ENCODE peak calls at places on chromosomes 12 and 14, in four cellular contexts. One of them, this sample, is unnamed.

GRCh38 chr12:94872671-94873367 is 130.7 kb downstream of the NDUFA12 start:
- DNase-seq in DND-41: no peak
- DNase-seq in lower leg skin: no peak
- DNase-seq in GM10248: peak
- DNase-seq in this sample: peak

GRCh38 chr14:106879241-106879640 is 1352.9 kb downstream of the TMEM121 start:
- DNase-seq in DND-41: peak
- DNase-seq in lower leg skin: no peak
- DNase-seq in GM10248: peak
- DNase-seq in this sample: peak

GRCh38 chr14:59252772-59253500 is 64.5 kb downstream of the DAAM1 start:
- DNase-seq in lower leg skin: no peak
- DNase-seq in GM10248: no peak
- DNase-seq in DND-41: no peak
- DNase-seq in this sample: no peak

GRCh38 chr14:89214221-89214965 is 202.6 kb downstream of the FOXN3 start:
- DNase-seq in GM10248: no peak
- DNase-seq in lower leg skin: peak
- DNase-seq in DND-41: no peak
- DNase-seq in this sample: no peak

GRCh38 chr12:120500577-120500976 is 4.7 kb downstream of the DYNLL1 start:
- DNase-seq in lower leg skin: no peak
- DNase-seq in DND-41: no peak
- DNase-seq in GM10248: no peak
- DNase-seq in this sample: no peak

GRCh38 chr14:78245238-78245637 is 75.1 kb downstream of the NRXN3 start:
- DNase-seq in GM10248: no peak
- DNase-seq in lower leg skin: peak
- DNase-seq in DND-41: no peak
- DNase-seq in this sample: no peak

GRCh38 chr12:42372154-42372791 is 46.3 kb downstream of the PPHLN1 start:
- DNase-seq in GM10248: peak
- DNase-seq in lower leg skin: no peak
- DNase-seq in DND-41: peak
- DNase-seq in this sample: peak

GRCh38 chr14:22313172-22313801 is 275.7 kb downstream of the DAD1 start:
- DNase-seq in lower leg skin: no peak
- DNase-seq in DND-41: no peak
- DNase-seq in GM10248: no peak
- DNase-seq in this sample: no peak

GRCh38 chr14:64717870-64718269 is 13.6 kb downstream of the PLEKHG3 start:
- DNase-seq in DND-41: no peak
- DNase-seq in GM10248: no peak
- DNase-seq in lower leg skin: peak
- DNase-seq in this sample: no peak

GRCh38 chr14:56340921-56341320 is 222.7 kb downstream of the PELI2 start:
- DNase-seq in DND-41: no peak
- DNase-seq in GM10248: no peak
- DNase-seq in lower leg skin: no peak
- DNase-seq in this sample: no peak

GRCh38 chr12:114848661-114849060 is 164.7 kb upstream of the TBX3 start:
- DNase-seq in GM10248: no peak
- DNase-seq in DND-41: no peak
- DNase-seq in lower leg skin: no peak
- DNase-seq in this sample: no peak

GRCh38 chr12:26810330-26810729 is 22.7 kb downstream of the ITPR2 start:
- DNase-seq in GM10248: no peak
- DNase-seq in DND-41: no peak
- DNase-seq in lower leg skin: no peak
- DNase-seq in this sample: no peak

GRCh38 chr12:3202734-3203446 is 125.7 kb downstream of the TSPAN9 start:
- DNase-seq in DND-41: peak
- DNase-seq in lower leg skin: peak
- DNase-seq in GM10248: peak
- DNase-seq in this sample: peak

GRCh38 chr12:69936214-69936731 is 111.2 kb downstream of the MYRFL start:
- DNase-seq in lower leg skin: no peak
- DNase-seq in DND-41: no peak
- DNase-seq in GM10248: no peak
- DNase-seq in this sample: no peak

GRCh38 chr14:74459289-74459946 is 33.4 kb upstream of the SYNDIG1L start:
- DNase-seq in lower leg skin: peak
- DNase-seq in DND-41: peak
- DNase-seq in GM10248: peak
- DNase-seq in this sample: peak

GRCh38 chr14:91223028-91223783 is 21.3 kb downstream of the GPR68 start:
- DNase-seq in GM10248: no peak
- DNase-seq in lower leg skin: no peak
- DNase-seq in DND-41: no peak
- DNase-seq in this sample: no peak

GRCh38 chr12:6461401-6462233 is 8.9 kb downstream of the VAMP1 start:
- DNase-seq in lower leg skin: peak
- DNase-seq in GM10248: peak
- DNase-seq in DND-41: peak
- DNase-seq in this sample: peak

GRCh38 chr12:94282675-94283074 is 134.3 kb downstream of the PLXNC1 start:
- DNase-seq in lower leg skin: no peak
- DNase-seq in DND-41: no peak
- DNase-seq in GM10248: no peak
- DNase-seq in this sample: no peak

GRCh38 chr12:54411398-54412241 is 7.4 kb downstream of the ITGA5 start:
- DNase-seq in DND-41: no peak
- DNase-seq in lower leg skin: peak
- DNase-seq in GM10248: no peak
- DNase-seq in this sample: no peak

GRCh38 chr12:51000245-51000644 is 25.9 kb downstream of the SLC11A2 start:
- DNase-seq in GM10248: no peak
- DNase-seq in DND-41: no peak
- DNase-seq in lower leg skin: no peak
- DNase-seq in this sample: no peak

GRCh38 chr14:32761381-32761968 is 177.2 kb upstream of the NPAS3 start:
- DNase-seq in lower leg skin: no peak
- DNase-seq in GM10248: no peak
- DNase-seq in DND-41: no peak
- DNase-seq in this sample: no peak

GRCh38 chr12:77299001-77299400 is 233.6 kb upstream of the E2F7 start:
- DNase-seq in GM10248: no peak
- DNase-seq in DND-41: no peak
- DNase-seq in lower leg skin: no peak
- DNase-seq in this sample: no peak

GRCh38 chr12:29428630-29429029 is 47.7 kb upstream of the ERGIC2 start:
- DNase-seq in DND-41: no peak
- DNase-seq in GM10248: peak
- DNase-seq in lower leg skin: no peak
- DNase-seq in this sample: peak

GRCh38 chr14:67940894-67941455 is 121.4 kb downstream of the RAD51B start:
- DNase-seq in lower leg skin: no peak
- DNase-seq in DND-41: no peak
- DNase-seq in GM10248: no peak
- DNase-seq in this sample: no peak

GRCh38 chr12:101877816-101878811 is 734 bp downstream of the DRAM1 start:
- DNase-seq in DND-41: no peak
- DNase-seq in lower leg skin: peak
- DNase-seq in GM10248: peak
- DNase-seq in this sample: no peak

GRCh38 chr12:66065623-66066022 is 64.9 kb downstream of the LLPH start:
- DNase-seq in lower leg skin: no peak
- DNase-seq in GM10248: no peak
- DNase-seq in DND-41: no peak
- DNase-seq in this sample: no peak

GRCh38 chr14:102835959-102836358 is 58.7 kb downstream of the TRAF3 start:
- DNase-seq in lower leg skin: no peak
- DNase-seq in DND-41: no peak
- DNase-seq in GM10248: no peak
- DNase-seq in this sample: no peak

GRCh38 chr14:37251778-37252177 is 54.0 kb downstream of the MIPOL1 start:
- DNase-seq in lower leg skin: no peak
- DNase-seq in DND-41: no peak
- DNase-seq in GM10248: no peak
- DNase-seq in this sample: no peak

GRCh38 chr14:37247777-37248461 is 50.2 kb downstream of the MIPOL1 start:
- DNase-seq in DND-41: no peak
- DNase-seq in GM10248: no peak
- DNase-seq in lower leg skin: no peak
- DNase-seq in this sample: no peak

GRCh38 chr14:37241206-37241605 is 43.5 kb downstream of the MIPOL1 start:
- DNase-seq in GM10248: no peak
- DNase-seq in lower leg skin: no peak
- DNase-seq in DND-41: no peak
- DNase-seq in this sample: no peak

DNA sequence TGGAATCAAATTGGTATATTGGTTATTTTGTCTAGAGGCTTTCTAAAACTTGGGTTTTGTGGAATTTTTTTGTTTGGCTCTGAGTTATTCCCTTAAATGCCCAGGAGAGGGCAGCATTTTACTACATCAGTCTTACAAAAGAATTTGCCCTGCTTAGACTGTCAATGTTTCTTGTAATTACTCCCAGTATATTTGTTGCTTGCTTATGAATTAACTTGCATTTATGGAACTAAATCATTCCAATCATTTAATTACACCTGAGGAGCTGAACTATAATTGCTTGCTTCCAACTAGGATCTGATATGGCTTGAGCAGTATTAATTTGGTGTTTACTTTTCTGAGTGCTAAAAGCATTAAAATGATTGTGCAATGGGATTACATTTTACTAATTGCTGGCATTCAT is 48.7 kb downstream of the MIPOL1 start:
- DNase-seq in GM10248: peak
- DNase-seq in lower leg skin: no peak
- DNase-seq in DND-41: no peak
- DNase-seq in this sample: peak
- TF ChIP-seq CTCF in GM10248: peak
- TF ChIP-seq CTCF in lower leg skin: no peak
- TF ChIP-seq CTCF in DND-41: peak
- TF ChIP-seq CTCF in this sample: peak

GRCh38 chr14:69152944-69153847 is at the start of gene DCAF5:
- DNase-seq in GM10248: peak
- DNase-seq in DND-41: peak
- DNase-seq in lower leg skin: peak
- DNase-seq in this sample: peak

GRCh38 chr14:69152181-69152943 is 557 bp downstream of the DCAF5 start:
- DNase-seq in DND-41: peak
- DNase-seq in GM10248: peak
- DNase-seq in lower leg skin: peak
- DNase-seq in this sample: peak

GRCh38 chr14:69149461-69150244 is 3.3 kb downstream of the DCAF5 start:
- DNase-seq in GM10248: no peak
- DNase-seq in lower leg skin: no peak
- DNase-seq in DND-41: no peak
- DNase-seq in this sample: no peak

GRCh38 chr14:69153848-69154208 is 909 bp upstream of the DCAF5 start:
- DNase-seq in DND-41: no peak
- DNase-seq in GM10248: no peak
- DNase-seq in lower leg skin: no peak
- DNase-seq in this sample: peak

DNA sequence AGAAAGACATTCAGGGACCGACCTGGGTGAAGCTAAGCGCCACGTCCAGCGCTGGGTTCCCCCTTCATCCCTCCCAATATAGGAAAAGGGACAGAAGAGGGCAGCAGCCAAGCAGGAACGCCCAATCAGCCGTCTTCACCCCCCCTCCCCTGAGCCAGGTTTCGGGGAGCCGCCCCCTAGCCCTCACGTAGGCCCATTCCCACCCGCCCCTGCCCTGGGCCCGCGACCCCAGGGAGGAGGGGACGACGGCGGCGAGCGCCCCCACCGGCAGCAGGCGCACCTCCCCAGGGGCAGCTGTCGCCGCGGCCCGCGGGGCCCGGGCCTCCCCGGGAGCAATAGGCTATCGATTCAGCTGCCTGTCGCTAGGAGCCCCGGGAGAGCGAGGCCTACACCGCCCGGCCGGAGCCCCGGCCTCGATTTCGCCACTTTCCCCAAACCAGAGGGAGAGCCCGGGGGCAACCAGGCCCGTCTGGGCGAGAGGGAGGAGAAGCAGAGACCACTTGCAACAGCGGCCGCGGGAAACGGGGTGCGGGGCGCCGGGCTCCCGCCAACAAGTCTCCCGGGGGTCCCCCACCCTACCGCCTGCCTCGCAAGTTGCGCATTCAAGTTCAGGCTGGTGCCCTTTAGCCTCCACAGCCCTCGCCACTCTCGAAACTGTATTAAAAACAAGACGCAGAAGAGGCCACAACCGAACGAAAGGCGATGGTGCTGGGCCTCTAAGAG is 1.3 kb downstream of the DCAF5 start:
- DNase-seq in DND-41: peak
- DNase-seq in GM10248: peak
- DNase-seq in lower leg skin: peak
- DNase-seq in this sample: peak
- TF ChIP-seq CTCF in DND-41: peak
- TF ChIP-seq CTCF in GM10248: peak
- TF ChIP-seq CTCF in lower leg skin: no peak
- TF ChIP-seq CTCF in this sample: peak

DNA sequence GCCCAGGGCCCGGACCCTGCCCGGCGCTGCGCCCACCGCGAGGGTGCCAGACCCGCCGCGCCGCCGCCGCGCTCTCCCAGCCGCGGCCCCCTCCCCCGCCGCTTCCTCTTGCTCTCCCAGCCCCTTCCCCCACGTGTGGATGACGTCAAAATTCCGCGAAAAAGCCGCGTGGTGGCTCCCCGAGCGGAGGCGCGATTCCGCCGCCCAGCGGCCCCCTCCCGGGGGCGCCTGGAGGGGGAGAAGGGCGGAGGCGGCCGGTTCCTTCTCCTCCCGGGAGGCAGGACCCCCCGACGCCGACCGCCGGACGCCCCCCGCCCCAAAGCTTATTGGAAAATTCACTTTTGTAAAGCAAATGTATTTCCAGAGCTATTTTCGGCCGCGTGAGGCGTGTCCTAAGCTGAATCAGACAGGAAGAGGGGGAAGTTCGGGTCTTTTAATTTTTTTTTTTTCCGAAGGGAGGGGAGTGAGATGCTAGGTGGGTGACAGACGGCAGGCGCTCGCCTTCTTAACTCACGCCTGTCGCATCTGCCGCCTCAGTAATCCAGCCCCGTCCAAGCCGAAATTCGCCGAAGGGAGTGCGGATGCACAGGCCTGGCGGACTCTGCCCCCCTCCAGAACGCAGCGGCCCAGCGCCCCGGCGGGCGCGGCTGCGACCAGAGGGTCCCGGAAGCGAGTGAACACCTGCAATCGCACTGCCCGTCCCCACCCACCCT is 4.1 kb upstream of the CCND2 start:
- DNase-seq in DND-41: peak
- DNase-seq in lower leg skin: peak
- DNase-seq in GM10248: peak
- DNase-seq in this sample: peak
- TF ChIP-seq CTCF in DND-41: peak
- TF ChIP-seq CTCF in lower leg skin: no peak
- TF ChIP-seq CTCF in GM10248: peak
- TF ChIP-seq CTCF in this sample: peak

DNA sequence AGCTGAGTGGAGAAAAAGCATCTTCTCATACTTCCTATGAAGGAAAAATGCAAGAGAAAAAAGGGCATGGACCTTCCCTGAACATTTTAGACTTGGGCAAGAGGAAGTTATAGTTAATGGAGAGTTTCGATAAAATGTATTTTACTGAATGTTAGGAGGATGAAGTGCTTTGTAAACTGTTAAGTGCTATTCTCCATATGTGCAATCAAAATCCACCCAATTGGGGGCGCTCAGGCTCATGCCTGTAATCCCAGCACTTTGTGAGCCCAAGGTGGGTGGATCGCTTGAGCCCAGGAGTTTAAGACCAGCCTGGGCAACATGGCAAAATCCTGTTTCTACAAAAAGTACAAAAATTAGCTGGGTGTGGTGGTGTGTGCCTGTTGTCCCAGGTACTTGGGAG is 1.9 kb upstream of the CNPY2 start:
- DNase-seq in GM10248: no peak
- DNase-seq in lower leg skin: no peak
- DNase-seq in DND-41: no peak
- DNase-seq in this sample: no peak
- TF ChIP-seq CTCF in GM10248: no peak
- TF ChIP-seq CTCF in lower leg skin: no peak
- TF ChIP-seq CTCF in DND-41: peak
- TF ChIP-seq CTCF in this sample: no peak